ENCODE peak calls at places on chromosomes 4 and X, in seven cellular contexts. E is psoas muscle; N is cardiac muscle cell; X is heart left ventricle; D is CD8-positive, alpha-beta T cell; Z is IMR-90; J is H9. F is an unnamed sample. For H3K9me3, the result is how much of the 10 kb centered on the place peaks cover.

GRCh38 chrX:34903316-34903715 is 39.3 kb upstream of the FAM47B start:
- DNase-seq in Z (peak), N (no peak), E (no peak), D (no peak), X (no peak), J (no peak), F (no peak)

GRCh38 chrX:103919336-103919682 is 43.1 kb upstream of the TMSB15B start:
- DNase-seq in N (peak), E (no peak), Z (peak), J (no peak), D (no peak), X (no peak), F (no peak)

GRCh38 chr4:83217721-83218522 is 66.7 kb downstream of the COQ2 start:
- DNase-seq in J (no peak), D (peak), N (no peak), E (no peak), X (no peak), Z (no peak), F (no peak)

GRCh38 chrX:22171287-22172060 is 101.2 kb upstream of the CBLL2 start:
- DNase-seq in E (no peak), D (no peak), J (no peak), X (no peak), N (no peak), Z (no peak), F (no peak)

GRCh38 chrX:64206556-64207162 is 1.2 kb upstream of the AMER1 start:
- DNase-seq in N (peak), D (no peak), X (no peak), Z (peak), J (no peak), E (peak), F (peak)

GRCh38 chr4:88341227-88342192 is 37.1 kb upstream of the HERC6 start:
- DNase-seq in X (no peak), D (no peak), N (peak), E (no peak), J (no peak), Z (peak), F (peak)

GRCh38 chr4:105182211-105182610 is 35.5 kb downstream of the TET2 start:
- DNase-seq in D (no peak), J (no peak), Z (peak), N (no peak), X (no peak), E (no peak), F (no peak)

GRCh38 chr4:139740121-139740520 is 74.5 kb downstream of the MGST2 start:
- DNase-seq in Z (no peak), X (no peak), N (peak), J (no peak), E (peak), D (no peak), F (no peak)

GRCh38 chr4:140924761-140925392 is 168.7 kb upstream of the TBC1D9 start:
- DNase-seq in N (no peak), D (no peak), Z (no peak), X (no peak), E (no peak), J (peak), F (no peak)

GRCh38 chrX:156000361-156000926 is 2.9 kb downstream of the IL9R start:
- DNase-seq in J (no peak), E (no peak), Z (no peak), X (no peak), N (no peak), D (no peak), F (no peak)

GRCh38 chr4:98148856-98149255 is 5.6 kb upstream of the STPG2 start:
- DNase-seq in J (no peak), D (no peak), X (no peak), E (no peak), Z (no peak), N (no peak), F (no peak)

GRCh38 chr4:179196511-179196910 is 1754.3 kb upstream of the AGA start:
- DNase-seq in E (no peak), D (no peak), X (no peak), J (no peak), N (no peak), Z (peak), F (peak)

GRCh38 chr4:123415977-123416376 is 19.4 kb downstream of the SPRY1 start:
- DNase-seq in X (no peak), N (peak), D (no peak), E (no peak), Z (peak), J (no peak), F (no peak)

GRCh38 chr4:4289575-4289929 is 402 bp downstream of the LYAR start:
- DNase-seq in D (no peak), N (no peak), X (no peak), J (no peak), Z (no peak), E (no peak), F (no peak)

GRCh38 chr4:123398803-123399637 is 2.4 kb downstream of the SPRY1 start:
- DNase-seq in D (peak), J (peak), N (peak), E (peak), Z (peak), X (peak), F (no peak)

GRCh38 chr4:138595731-138596465 is 353.7 kb upstream of the SLC7A11 start:
- DNase-seq in J (no peak), N (peak), E (no peak), X (no peak), Z (peak), D (no peak), F (no peak)

GRCh38 chr4:177016541-177017141 is 223.9 kb upstream of the VEGFC start:
- DNase-seq in E (no peak), D (no peak), Z (peak), N (no peak), X (no peak), J (no peak), F (no peak)

GRCh38 chrX:9279271-9279596 is 185.6 kb upstream of the TBL1X start:
- DNase-seq in Z (peak), E (no peak), D (no peak), N (peak), X (no peak), J (no peak), F (no peak)

GRCh38 chr4:88526221-88526815 is 2.7 kb upstream of the PYURF start:
- DNase-seq in Z (no peak), X (no peak), E (no peak), N (no peak), D (no peak), J (no peak), F (no peak)

GRCh38 chr4:65968873-65969272 is 298.6 kb upstream of the EPHA5 start:
- DNase-seq in E (no peak), X (no peak), D (no peak), J (no peak), N (peak), Z (no peak), F (no peak)

GRCh38 chr4:89829470-89830138 is 7.4 kb downstream of the SNCA start:
- DNase-seq in D (no peak), E (no peak), N (peak), Z (no peak), J (no peak), X (no peak), F (no peak)

GRCh38 chrX:39613997-39614679 is 483.6 kb downstream of the BCOR start:
- DNase-seq in Z (no peak), J (peak), N (no peak), E (no peak), D (no peak), X (no peak), F (no peak)

GRCh38 chrX:132786217-132786616 is 172.2 kb downstream of the HS6ST2 start:
- DNase-seq in N (peak), Z (no peak), J (no peak), D (no peak), E (no peak), X (no peak), F (no peak)

GRCh38 chr4:169337510-169337909 is 66.8 kb upstream of the SH3RF1 start:
- DNase-seq in Z (peak), X (no peak), J (no peak), E (no peak), N (peak), D (no peak), F (peak)

GRCh38 chrX:107571296-107571998 is 56.9 kb upstream of the PRPS1 start:
- DNase-seq in J (no peak), N (peak), E (peak), Z (peak), D (no peak), X (no peak), F (peak)

GRCh38 chr4:113336556-113336955 is 287.1 kb downstream of the ANK2 start:
- DNase-seq in Z (no peak), D (no peak), E (no peak), N (no peak), X (no peak), J (no peak), F (no peak)

GRCh38 chrX:146278381-146278780 is 460.8 kb downstream of the SLITRK2 start:
- DNase-seq in Z (no peak), J (peak), D (no peak), E (no peak), X (no peak), N (no peak), F (no peak)

GRCh38 chrX:20989361-20989760 is 384.9 kb upstream of the CNKSR2 start:
- DNase-seq in X (no peak), N (peak), D (no peak), Z (no peak), E (no peak), J (no peak), F (no peak)

GRCh38 chrX:131841496-131842410 is 181.3 kb upstream of the STK26 start:
- DNase-seq in D (no peak), E (no peak), X (no peak), Z (peak), N (peak), J (peak), F (no peak)

GRCh38 chrX:149881081-149881711 is at the start of gene MAGEA8:
- DNase-seq in N (no peak), D (no peak), Z (no peak), X (no peak), J (peak), E (no peak), F (no peak)

GRCh38 chr4:123786955-123787354 is 390.4 kb downstream of the SPRY1 start:
- DNase-seq in N (peak), X (peak), D (no peak), E (peak), J (no peak), Z (peak), F (peak)

GRCh38 chrX:17860179-17860780 is 818 bp downstream of the RAI2 start:
- DNase-seq in X (no peak), J (no peak), E (peak), Z (no peak), D (no peak), N (no peak), F (no peak)

GRCh38 chr4:67542076-67542475 is 3.2 kb downstream of the CENPC start:
- DNase-seq in N (no peak), D (no peak), Z (no peak), J (no peak), E (no peak), X (no peak), F (no peak)

GRCh38 chrX:7117587-7117986 is 29.9 kb upstream of the STS start:
- DNase-seq in Z (no peak), N (no peak), X (no peak), D (no peak), J (peak), E (no peak), F (no peak)
- H3K9me3 ChIP-seq in Z (under half), N (under half), X (under half), D (under half), J (under half), E (under half), F (under half)

GRCh38 chr4:110970642-110971041 is 347.8 kb upstream of the PITX2 start:
- DNase-seq in N (peak), D (no peak), X (no peak), Z (peak), E (no peak), J (peak), F (peak)
- TF ChIP-seq CTCF in N (peak), D (no peak), X (no peak), Z (peak), E (peak), J (peak), F (peak)

DNA sequence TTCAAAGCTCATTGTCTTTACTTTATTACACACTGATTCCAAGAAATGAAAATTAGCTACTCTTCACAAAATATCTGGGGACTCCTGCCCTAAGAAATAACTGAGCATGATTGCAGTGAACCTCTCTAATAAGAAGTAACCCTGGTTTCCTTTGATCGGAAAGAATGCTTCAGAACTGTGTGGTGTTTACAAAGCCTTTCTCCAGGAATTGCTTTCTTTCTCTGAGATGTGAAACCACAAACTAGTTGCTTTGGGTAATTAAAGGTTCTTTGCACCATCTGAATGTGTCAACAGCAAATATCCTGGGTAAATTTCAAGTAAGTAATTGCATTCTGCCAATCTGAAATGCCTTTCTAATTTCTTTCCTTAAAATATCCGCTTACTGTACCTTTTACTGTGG is 292.9 kb upstream of the SLIT2 start:
- DNase-seq in Z (no peak), X (no peak), J (no peak), D (no peak), N (no peak), E (no peak), F (no peak)
- H3K9me3 ChIP-seq in Z (under half), X (under half), J (under half), D (under half), N (under half), E (under half), F (under half)

GRCh38 chrX:7943600-7944245 is 16.5 kb upstream of the PNPLA4 start:
- DNase-seq in D (no peak), N (no peak), J (no peak), E (no peak), X (no peak), Z (no peak), F (no peak)

GRCh38 chrX:7946960-7947359 is 19.7 kb upstream of the PNPLA4 start:
- DNase-seq in X (no peak), J (peak), D (no peak), Z (no peak), E (no peak), N (no peak), F (no peak)

DNA sequence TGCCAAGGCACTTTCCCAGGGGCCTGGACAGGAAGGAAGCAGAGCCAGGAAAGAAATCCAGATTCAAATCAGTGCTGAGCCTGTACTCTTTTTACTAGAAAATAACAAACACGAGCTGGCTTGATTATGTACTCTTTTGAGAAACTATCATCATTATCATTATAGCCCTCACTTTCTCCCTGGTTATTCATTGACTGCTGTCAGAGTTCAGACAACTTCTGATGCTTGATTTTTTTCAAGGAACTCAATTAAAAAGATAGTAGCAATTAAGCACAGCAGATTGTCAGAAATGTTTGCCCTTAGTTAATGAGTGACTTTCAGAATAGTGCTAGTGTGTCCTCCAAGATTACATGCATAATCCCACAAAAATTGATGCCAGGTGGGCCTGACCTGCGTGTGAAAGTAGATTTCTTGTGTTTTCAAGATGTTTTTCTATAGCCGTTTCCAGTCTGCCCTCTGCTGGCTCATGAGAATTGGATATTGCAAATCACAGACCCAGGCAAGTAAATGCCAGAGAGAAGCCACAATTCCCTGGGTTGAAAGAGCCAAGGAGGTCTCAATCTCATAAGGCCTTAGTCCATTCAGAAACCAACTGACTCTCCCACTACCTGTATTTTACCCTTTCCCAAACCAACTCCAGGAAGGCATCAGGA is 14.3 kb upstream of the PNPLA4 start:
- DNase-seq in D (no peak), Z (peak), E (no peak), J (peak), X (no peak), N (peak), F (no peak)
- TF ChIP-seq CTCF in D (no peak), Z (peak), E (peak), J (peak), X (no peak), N (peak), F (peak)

DNA sequence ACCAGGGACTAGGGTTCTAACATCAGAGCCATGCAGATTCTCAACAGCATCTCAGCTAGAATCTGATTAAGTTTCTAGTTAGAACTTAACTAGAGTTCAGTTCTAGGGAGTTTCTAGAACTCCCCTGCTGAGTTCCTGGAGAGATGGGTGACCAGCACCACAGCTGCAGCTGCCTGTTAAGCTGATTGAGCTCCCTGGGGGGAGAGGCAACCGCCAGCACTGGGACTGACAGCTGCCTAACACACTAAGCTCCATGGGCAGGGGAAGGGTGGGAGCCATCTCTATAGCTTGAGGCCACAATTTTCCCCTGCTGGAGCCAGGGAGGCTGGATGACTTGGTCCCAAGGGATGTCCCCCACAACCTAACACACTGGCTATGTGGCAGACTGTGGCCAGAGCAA is 84.2 kb downstream of the CHIC1 start:
- DNase-seq in X (no peak), N (no peak), J (no peak), Z (no peak), E (no peak), D (no peak), F (no peak)
- H3K9me3 ChIP-seq in X (under half), N (under half), J (under half), Z (under half), E (under half), D (under half), F (under half)

GRCh38 chr4:128574706-128575105 is 234.8 kb upstream of the JADE1 start:
- DNase-seq in E (peak), J (peak), Z (peak), X (no peak), D (peak), N (peak), F (no peak)
- TF ChIP-seq CTCF in E (peak), J (peak), Z (peak), X (peak), D (peak), N (peak), F (peak)

DNA sequence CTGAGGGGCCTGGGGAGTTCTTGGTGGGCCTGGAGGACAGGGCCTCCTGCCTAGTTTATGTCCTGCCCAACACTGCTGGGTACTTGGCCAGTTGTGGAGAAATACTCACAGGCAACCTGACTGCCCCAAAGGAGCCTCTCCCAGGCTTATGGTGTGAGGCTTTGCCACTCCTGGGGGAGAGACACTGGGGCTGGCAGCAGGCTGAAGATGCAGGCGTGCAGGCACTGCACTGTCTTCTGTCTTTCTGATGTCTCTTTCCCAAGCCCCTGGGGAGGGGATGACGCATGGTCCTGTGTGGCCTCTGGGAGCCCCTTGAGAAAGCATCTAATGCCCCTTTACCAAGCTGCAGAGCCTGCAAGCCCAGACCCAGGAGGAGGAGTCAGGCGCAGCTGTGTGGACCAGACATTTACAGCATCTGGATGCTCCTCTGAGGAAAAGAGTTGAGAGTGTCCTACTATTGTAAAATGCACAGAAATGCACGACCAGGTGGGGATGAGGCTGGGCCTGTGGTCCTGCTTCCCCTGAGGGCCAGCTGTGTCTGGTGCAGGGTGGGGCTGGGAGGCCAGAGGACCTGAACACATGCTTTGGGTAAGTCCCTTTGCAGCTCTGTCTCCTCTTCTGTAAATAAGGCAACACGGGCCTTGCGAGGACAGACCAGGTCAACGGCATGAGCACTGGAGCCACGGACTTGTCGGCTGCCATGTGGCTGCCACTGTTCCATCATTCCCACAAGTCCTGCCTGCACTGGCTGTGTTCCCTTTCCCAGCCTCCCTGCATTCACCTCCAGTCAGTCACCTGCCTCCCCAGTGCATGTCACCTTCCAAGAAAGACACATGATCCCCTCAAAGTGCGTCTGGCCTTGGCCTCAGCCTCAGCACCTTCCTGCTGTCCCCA is 8.4 kb downstream of the TMEM271 start:
- DNase-seq in E (no peak), N (no peak), X (no peak), D (no peak), Z (no peak), J (no peak), F (no peak)
- H3K9me3 ChIP-seq in E (under half), N (under half), X (under half), D (under half), Z (under half), J (under half), F (under half)

GRCh38 chr4:185730849-185731608 is 81.0 kb downstream of the SORBS2 start:
- DNase-seq in X (no peak), J (no peak), D (no peak), Z (no peak), N (peak), E (no peak), F (no peak)
- TF ChIP-seq CTCF in X (no peak), J (no peak), D (no peak), Z (no peak), N (no peak), E (no peak), F (no peak)

GRCh38 chr4:2306773-2307410 is 45.0 kb upstream of the MXD4 start:
- DNase-seq in N (no peak), X (no peak), Z (no peak), D (no peak), E (no peak), J (no peak), F (no peak)
- H3K9me3 ChIP-seq in N (under half), X (under half), Z (under half), D (under half), E (under half), J (under half), F (under half)

DNA sequence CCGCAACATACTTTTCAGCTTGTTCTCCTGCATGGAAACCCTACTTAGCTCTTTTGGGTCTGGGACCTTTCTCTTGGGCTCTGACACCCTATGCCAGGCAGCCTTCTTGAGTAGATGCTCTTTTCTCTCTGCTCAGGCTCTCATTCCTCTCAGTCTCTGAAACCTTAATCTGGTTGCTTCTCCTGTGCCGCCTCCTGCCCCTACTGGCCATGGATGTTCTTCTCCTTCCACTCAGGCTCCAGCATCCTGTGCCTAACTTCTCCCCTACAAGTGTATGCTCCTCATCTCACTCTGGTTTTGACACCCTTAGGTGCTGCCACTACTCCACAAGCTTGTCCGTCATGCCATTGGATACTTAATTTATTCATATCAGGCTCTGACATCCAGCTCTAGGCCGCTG is 15.2 kb downstream of the BLTP1 start:
- DNase-seq in D (no peak), E (no peak), N (no peak), J (no peak), X (no peak), Z (no peak), F (no peak)
- TF ChIP-seq CTCF in D (no peak), E (no peak), N (no peak), J (peak), X (no peak), Z (no peak), F (no peak)

F was measured in AG04450.